ENCODE peak calls at places on chromosomes 7 and 10, in seven cellular contexts. One of them, this sample, is unnamed.

GRCh38 chr10:7410800-7411670 is at the start of gene SFMBT2:
- DNase-seq in neural crest cell: peak; percentile 46
- DNase-seq in activated gamma-delta T cell treated with Interleukin-2 at 50 U/mL for 16 hours: peak; percentile 49
- DNase-seq in myocyte: peak; percentile 42
- DNase-seq in posterior vena cava: peak; percentile 88
- DNase-seq in suprapubic skin: no peak
- DNase-seq in H7: peak; percentile 95
- DNase-seq in this sample: peak; percentile 81

GRCh38 chr7:126426652-126427051 is 826.1 kb downstream of the GRM8 start:
- DNase-seq in H7: no peak
- DNase-seq in posterior vena cava: no peak
- DNase-seq in suprapubic skin: no peak
- DNase-seq in activated gamma-delta T cell treated with Interleukin-2 at 50 U/mL for 16 hours: no peak
- DNase-seq in neural crest cell: no peak
- DNase-seq in myocyte: no peak
- DNase-seq in this sample: no peak

GRCh38 chr7:133529861-133530260 is 277.0 kb downstream of the EXOC4 start:
- DNase-seq in posterior vena cava: no peak
- DNase-seq in suprapubic skin: no peak
- DNase-seq in neural crest cell: no peak
- DNase-seq in H7: no peak
- DNase-seq in activated gamma-delta T cell treated with Interleukin-2 at 50 U/mL for 16 hours: no peak
- DNase-seq in myocyte: no peak
- DNase-seq in this sample: no peak

GRCh38 chr10:32210306-32211045 is 136.5 kb downstream of the EPC1 start:
- DNase-seq in suprapubic skin: no peak
- DNase-seq in H7: peak; percentile 40
- DNase-seq in myocyte: peak; percentile 61
- DNase-seq in activated gamma-delta T cell treated with Interleukin-2 at 50 U/mL for 16 hours: no peak
- DNase-seq in neural crest cell: no peak
- DNase-seq in posterior vena cava: no peak
- DNase-seq in this sample: no peak

GRCh38 chr10:3499120-3499519 is 285.9 kb downstream of the KLF6 start:
- DNase-seq in neural crest cell: no peak
- DNase-seq in suprapubic skin: no peak
- DNase-seq in H7: no peak
- DNase-seq in posterior vena cava: no peak
- DNase-seq in activated gamma-delta T cell treated with Interleukin-2 at 50 U/mL for 16 hours: no peak
- DNase-seq in myocyte: peak; percentile 6
- DNase-seq in this sample: no peak

GRCh38 chr7:27139335-27140107 is 4.0 kb downstream of the HOXA5 start:
- DNase-seq in H7: peak; percentile 82
- DNase-seq in neural crest cell: no peak
- DNase-seq in posterior vena cava: no peak
- DNase-seq in suprapubic skin: peak; percentile 61
- DNase-seq in myocyte: no peak
- DNase-seq in activated gamma-delta T cell treated with Interleukin-2 at 50 U/mL for 16 hours: no peak
- DNase-seq in this sample: no peak

GRCh38 chr7:7051221-7051877 is 131.0 kb upstream of the C1GALT1 start:
- DNase-seq in activated gamma-delta T cell treated with Interleukin-2 at 50 U/mL for 16 hours: no peak
- DNase-seq in posterior vena cava: no peak
- DNase-seq in suprapubic skin: no peak
- DNase-seq in neural crest cell: no peak
- DNase-seq in H7: no peak
- DNase-seq in myocyte: peak; percentile 33
- DNase-seq in this sample: no peak

GRCh38 chr10:60731134-60731883 is 47.0 kb upstream of the CDK1 start:
- DNase-seq in myocyte: no peak
- DNase-seq in suprapubic skin: no peak
- DNase-seq in neural crest cell: no peak
- DNase-seq in activated gamma-delta T cell treated with Interleukin-2 at 50 U/mL for 16 hours: no peak
- DNase-seq in posterior vena cava: no peak
- DNase-seq in H7: peak; percentile 22
- DNase-seq in this sample: no peak

GRCh38 chr10:127153166-127153565 is 43.2 kb downstream of the INSYN2A start:
- DNase-seq in suprapubic skin: no peak
- DNase-seq in H7: no peak
- DNase-seq in neural crest cell: no peak
- DNase-seq in posterior vena cava: no peak
- DNase-seq in activated gamma-delta T cell treated with Interleukin-2 at 50 U/mL for 16 hours: no peak
- DNase-seq in myocyte: peak; percentile 85
- DNase-seq in this sample: peak; percentile 31

GRCh38 chr10:121285797-121286196 is 312.4 kb downstream of the FGFR2 start:
- DNase-seq in suprapubic skin: no peak
- DNase-seq in posterior vena cava: no peak
- DNase-seq in H7: no peak
- DNase-seq in activated gamma-delta T cell treated with Interleukin-2 at 50 U/mL for 16 hours: no peak
- DNase-seq in myocyte: no peak
- DNase-seq in neural crest cell: no peak
- DNase-seq in this sample: no peak

GRCh38 chr7:77537136-77537594 is at the start of gene PTPN12:
- DNase-seq in H7: no peak
- DNase-seq in posterior vena cava: no peak
- DNase-seq in neural crest cell: no peak
- DNase-seq in suprapubic skin: peak; percentile 89
- DNase-seq in activated gamma-delta T cell treated with Interleukin-2 at 50 U/mL for 16 hours: no peak
- DNase-seq in myocyte: no peak
- DNase-seq in this sample: no peak

GRCh38 chr7:157470699-157471098 is 133.9 kb downstream of the DNAJB6 start:
- DNase-seq in posterior vena cava: no peak
- DNase-seq in myocyte: no peak
- DNase-seq in neural crest cell: no peak
- DNase-seq in H7: peak; percentile 32
- DNase-seq in suprapubic skin: no peak
- DNase-seq in activated gamma-delta T cell treated with Interleukin-2 at 50 U/mL for 16 hours: no peak
- DNase-seq in this sample: no peak

GRCh38 chr10:50577681-50578350 is 45.9 kb downstream of the SGMS1 start:
- DNase-seq in posterior vena cava: no peak
- DNase-seq in H7: no peak
- DNase-seq in neural crest cell: no peak
- DNase-seq in suprapubic skin: no peak
- DNase-seq in myocyte: peak; percentile 50
- DNase-seq in activated gamma-delta T cell treated with Interleukin-2 at 50 U/mL for 16 hours: no peak
- DNase-seq in this sample: no peak

GRCh38 chr7:138773176-138773575 is 24.6 kb upstream of the TMEM213 start:
- DNase-seq in suprapubic skin: no peak
- DNase-seq in myocyte: no peak
- DNase-seq in posterior vena cava: no peak
- DNase-seq in neural crest cell: no peak
- DNase-seq in H7: no peak
- DNase-seq in activated gamma-delta T cell treated with Interleukin-2 at 50 U/mL for 16 hours: no peak
- DNase-seq in this sample: no peak

GRCh38 chr7:92768501-92769360 is 67.6 kb downstream of the CDK6 start:
- DNase-seq in neural crest cell: no peak
- DNase-seq in posterior vena cava: no peak
- DNase-seq in suprapubic skin: no peak
- DNase-seq in myocyte: peak; percentile 71
- DNase-seq in activated gamma-delta T cell treated with Interleukin-2 at 50 U/mL for 16 hours: no peak
- DNase-seq in H7: no peak
- DNase-seq in this sample: no peak

GRCh38 chr7:51428226-51428887 is 111.7 kb upstream of the COBL start:
- DNase-seq in myocyte: peak; percentile 3
- DNase-seq in activated gamma-delta T cell treated with Interleukin-2 at 50 U/mL for 16 hours: no peak
- DNase-seq in neural crest cell: no peak
- DNase-seq in posterior vena cava: no peak
- DNase-seq in suprapubic skin: no peak
- DNase-seq in H7: no peak
- DNase-seq in this sample: no peak

GRCh38 chr10:126373137-126373536 is 15.1 kb downstream of the ADAM12 start:
- DNase-seq in H7: no peak
- DNase-seq in neural crest cell: no peak
- DNase-seq in suprapubic skin: no peak
- DNase-seq in myocyte: peak; percentile 97
- DNase-seq in posterior vena cava: no peak
- DNase-seq in activated gamma-delta T cell treated with Interleukin-2 at 50 U/mL for 16 hours: no peak
- DNase-seq in this sample: no peak

GRCh38 chr7:30396379-30396778 is 82.2 kb downstream of the NOD1 start:
- DNase-seq in activated gamma-delta T cell treated with Interleukin-2 at 50 U/mL for 16 hours: no peak
- DNase-seq in posterior vena cava: no peak
- DNase-seq in myocyte: no peak
- DNase-seq in H7: no peak
- DNase-seq in neural crest cell: no peak
- DNase-seq in suprapubic skin: no peak
- DNase-seq in this sample: no peak

This sample was measured in cardiac septum.